ENCODE peak calls at places on chromosomes 11 and 22, in nine cellular contexts. K, C, F, G, Z, L, O, J and V are unnamed samples.

GRCh38 chr22:49997932-49998717 is 14.4 kb downstream of the IL17REL start:
- DNase-seq in K (no peak), G (peak; percentile 47), J (no peak), Z (no peak), C (peak; percentile 60), L (no peak), O (no peak), F (no peak), V (no peak)

GRCh38 chr11:20276661-20277000 is 86.9 kb upstream of the HTATIP2 start:
- DNase-seq in F (peak; percentile 65), O (no peak), G (no peak), L (no peak), J (no peak), Z (no peak), C (no peak), K (no peak), V (no peak)

GRCh38 chr11:110907629-110908028 is 195.4 kb upstream of the ARHGAP20 start:
- DNase-seq in C (no peak), F (no peak), K (peak; percentile 98), L (no peak), J (no peak), O (no peak), Z (no peak), G (no peak), V (no peak)

GRCh38 chr11:108670381-108670930 is 5.6 kb downstream of the DDX10 start:
- DNase-seq in C (no peak), Z (no peak), F (no peak), J (no peak), O (no peak), L (no peak), K (peak; percentile 42), G (no peak), V (no peak)

GRCh38 chr11:104061851-104062521 is 25.5 kb downstream of the DDI1 start:
- DNase-seq in Z (no peak), F (no peak), J (no peak), C (no peak), L (no peak), K (peak; percentile 52), O (peak; percentile 33), G (no peak), V (no peak)

GRCh38 chr22:25475554-25476022 is 88.9 kb upstream of the GRK3 start:
- DNase-seq in C (no peak), J (peak; percentile 90), Z (no peak), O (no peak), F (no peak), K (peak; percentile 27), L (no peak), G (no peak), V (no peak)

GRCh38 chr11:31725176-31725575 is 85.9 kb downstream of the PAX6 start:
- DNase-seq in J (peak; percentile 0), G (no peak), Z (no peak), O (no peak), K (peak; percentile 18), L (no peak), F (no peak), C (no peak), V (no peak)

GRCh38 chr11:19714387-19715363 is 2.0 kb downstream of the NAV2 start:
- DNase-seq in K (peak; percentile 81), C (peak; percentile 86), J (no peak), G (peak; percentile 86), O (peak; percentile 85), F (no peak), L (no peak), Z (no peak), V (no peak)

GRCh38 chr11:34146866-34147265 is 41.4 kb downstream of the NAT10 start:
- DNase-seq in L (no peak), C (peak; percentile 66), Z (no peak), G (no peak), J (no peak), O (no peak), F (no peak), K (no peak), V (no peak)

GRCh38 chr11:58222730-58223129 is 6.0 kb downstream of the OR10Q1 start:
- DNase-seq in F (no peak), Z (no peak), O (no peak), K (peak; percentile 40), C (no peak), G (no peak), J (no peak), L (no peak), V (no peak)

GRCh38 chr22:27237342-27237741 is 564.2 kb downstream of the MN1 start:
- DNase-seq in G (peak; percentile 48), C (no peak), Z (no peak), J (no peak), F (no peak), L (no peak), K (no peak), O (no peak), V (no peak)

GRCh38 chr11:120698918-120699317 is 187.4 kb downstream of the GRIK4 start:
- DNase-seq in Z (no peak), O (no peak), K (no peak), J (no peak), G (no peak), C (no peak), F (no peak), L (no peak), V (no peak)

GRCh38 chr11:61552108-61552635 is 28.7 kb downstream of the SYT7 start:
- DNase-seq in F (no peak), G (no peak), O (no peak), Z (no peak), C (no peak), K (no peak), L (no peak), J (no peak), V (no peak)

GRCh38 chr11:613369-613968 is 2.3 kb downstream of the IRF7 start:
- DNase-seq in F (peak; percentile 63), J (peak; percentile 8), L (peak; percentile 79), G (peak; percentile 83), O (peak; percentile 43), C (no peak), Z (peak; percentile 87), K (peak; percentile 34), V (peak; percentile 93)

GRCh38 chr22:46439576-46440465 is 97.6 kb downstream of the CELSR1 start:
- DNase-seq in C (no peak), J (no peak), Z (no peak), F (no peak), K (no peak), L (no peak), G (no peak), O (no peak), V (no peak)

GRCh38 chr11:71425851-71426250 is 22.3 kb downstream of the DHCR7 start:
- DNase-seq in Z (no peak), C (no peak), O (peak; percentile 39), K (peak; percentile 55), L (no peak), G (no peak), F (no peak), J (no peak), V (no peak)

GRCh38 chr11:95831198-95831883 is 41.0 kb downstream of the CEP57 start:
- DNase-seq in Z (no peak), O (no peak), K (peak; percentile 97), G (no peak), C (no peak), J (no peak), F (no peak), L (no peak), V (no peak)

GRCh38 chr11:121337740-121338272 is 45.2 kb downstream of the SC5D start:
- DNase-seq in F (no peak), J (no peak), Z (no peak), G (no peak), C (no peak), L (no peak), K (no peak), O (peak; percentile 42), V (no peak)